ENCODE peak calls at places on chromosomes 13 and 19, in ten cellular contexts. C is tibial nerve, O is B cell, K is mucosa of descending colon, J is WERI-Rb-1, A is astrocyte of the spinal cord, X is left ventricle myocardium inferior, V is AG04450, U is tibial artery, Z is fibroblast of the aortic adventitia. Y is an unnamed sample.

GRCh38 chr13:102870677-102871415 is 25.0 kb downstream of the ERCC5 start:
- DNase-seq in Z (peak; percentile 64), X (peak; percentile 37), V (no peak), U (no peak), J (peak; percentile 87), C (peak; percentile 57), O (peak; percentile 56), K (no peak), A (peak; percentile 73), Y (peak; percentile 54)

GRCh38 chr13:39684531-39685137 is 29.2 kb downstream of the COG6 start:
- DNase-seq in V (no peak), K (no peak), Z (peak; percentile 67), C (no peak), J (no peak), X (no peak), U (no peak), O (no peak), A (peak; percentile 60), Y (peak; percentile 12)

GRCh38 chr19:17719730-17720486 is 628 bp downstream of the MAP1S start:
- DNase-seq in K (peak; percentile 76), V (no peak), C (no peak), O (peak; percentile 59), Z (no peak), X (no peak), U (no peak), A (no peak), J (no peak), Y (no peak)

GRCh38 chr19:33177417-33177976 is 16.6 kb upstream of the LRP3 start:
- DNase-seq in O (no peak), V (no peak), Z (no peak), K (no peak), J (peak; percentile 79), U (no peak), C (no peak), A (peak; percentile 2), X (no peak), Y (peak; percentile 55)

GRCh38 chr19:47421844-47422395 is 2.6 kb upstream of the MEIS3 start:
- DNase-seq in Z (no peak), O (no peak), A (no peak), K (no peak), X (no peak), J (peak; percentile 80), U (no peak), C (no peak), V (no peak), Y (no peak)

GRCh38 chr13:106104281-106104901 is 431.1 kb downstream of the EFNB2 start:
- DNase-seq in V (peak; percentile 60), J (no peak), U (no peak), O (no peak), Z (peak; percentile 85), A (peak; percentile 95), K (no peak), C (no peak), X (no peak), Y (no peak)

GRCh38 chr19:31095100-31095804 is 254.0 kb downstream of the TSHZ3 start:
- DNase-seq in Z (no peak), K (no peak), X (no peak), U (no peak), C (no peak), V (no peak), J (no peak), A (no peak), O (no peak), Y (no peak)

GRCh38 chr13:33379597-33379996 is 94.0 kb upstream of the STARD13 start:
- DNase-seq in U (no peak), X (no peak), A (no peak), O (no peak), Z (peak; percentile 13), C (no peak), V (no peak), K (no peak), J (no peak), Y (no peak)

DNA sequence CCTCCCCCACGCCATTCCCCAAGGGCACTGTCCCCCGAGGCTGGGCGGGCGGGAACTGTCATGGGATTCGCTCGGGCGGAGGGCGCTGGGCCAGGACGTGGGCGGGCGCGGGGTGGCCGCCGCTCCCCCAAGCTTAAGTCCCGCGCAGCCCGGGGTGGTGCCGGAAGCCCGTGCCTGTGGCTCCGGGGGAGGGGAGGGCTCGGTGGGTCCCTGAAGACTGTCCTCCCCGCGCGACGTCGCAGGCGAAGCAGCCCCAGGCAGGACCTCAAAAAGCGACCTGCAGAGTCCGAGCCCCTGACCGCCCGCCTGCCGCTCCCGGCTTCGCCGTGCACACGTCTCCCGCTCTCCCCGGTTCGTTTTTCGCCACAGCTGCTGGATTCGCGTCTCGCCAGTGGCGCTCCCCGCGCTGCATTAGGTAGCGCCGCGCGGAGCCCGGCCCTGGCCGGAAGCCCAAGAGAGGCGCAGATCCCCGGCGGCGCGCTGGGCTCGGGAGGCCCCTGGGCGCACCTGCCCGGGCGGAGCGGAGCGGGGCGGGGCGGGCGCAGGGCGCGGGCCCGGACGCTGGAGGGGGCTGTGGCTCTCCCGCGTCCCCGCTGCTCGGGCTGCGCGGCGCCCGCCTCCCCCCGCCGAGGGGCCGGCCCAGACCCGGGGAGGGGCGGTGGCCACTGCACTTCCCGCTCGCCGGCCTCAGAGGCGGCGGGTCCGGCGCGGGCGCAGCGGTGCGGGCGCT is at the start of gene FARP1:
- DNase-seq in A (peak; percentile 66), U (peak; percentile 66), V (no peak), C (peak; percentile 41), O (peak; percentile 60), K (peak; percentile 82), Z (peak; percentile 24), X (peak; percentile 79), J (peak; percentile 93), Y (peak; percentile 86)
- TF ChIP-seq CTCF in A (peak; percentile 22), U (peak; percentile 17), V (peak; percentile 15), C (peak; percentile 67), O (no peak), K (peak; percentile 57), Z (peak; percentile 31), X (peak; percentile 63), J (peak; percentile 69), Y (peak; percentile 21)

DNA sequence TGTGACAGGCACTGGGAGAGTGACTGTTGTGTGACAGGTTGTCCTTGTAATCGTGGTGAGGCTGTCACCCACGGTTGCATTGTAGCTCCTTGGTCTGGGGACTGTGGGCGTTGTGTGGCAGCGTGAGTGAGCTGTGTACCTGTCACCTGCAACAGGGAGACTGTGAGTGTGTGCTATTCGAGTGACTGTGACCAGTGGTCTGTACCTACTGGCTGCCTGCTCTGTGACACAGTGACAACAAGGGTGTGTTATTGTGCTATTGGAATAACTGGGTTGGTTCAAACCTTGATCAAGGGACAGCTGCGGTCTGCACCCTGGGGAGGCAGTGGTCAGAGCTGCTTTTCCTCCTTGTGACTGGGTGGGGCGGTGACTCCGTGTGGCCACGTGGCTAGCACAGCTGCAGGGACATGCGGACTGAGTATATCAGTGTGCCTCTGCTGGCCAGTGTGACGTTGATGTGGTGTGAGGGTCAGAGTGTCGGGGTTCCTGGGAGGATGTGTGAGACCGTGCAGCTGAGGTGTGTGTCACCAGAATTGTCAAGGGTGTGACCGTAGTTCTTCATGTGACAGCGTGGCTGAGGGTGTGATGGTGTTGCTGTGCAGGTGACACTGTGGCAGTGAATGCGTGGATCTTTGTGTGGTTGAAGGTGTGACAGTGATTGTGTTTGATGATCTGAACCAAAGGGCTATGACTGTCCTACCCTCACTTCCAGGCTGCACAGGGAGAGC is 10.1 kb upstream of the NFIX start:
- DNase-seq in A (peak; percentile 64), C (peak; percentile 73), V (no peak), J (peak; percentile 31), K (peak; percentile 89), X (peak; percentile 67), O (no peak), U (peak; percentile 72), Z (peak; percentile 28), Y (no peak)
- TF ChIP-seq CTCF in A (no peak), C (no peak), V (no peak), J (no peak), K (no peak), X (no peak), O (no peak), U (no peak), Z (no peak), Y (no peak)

GRCh38 chr19:48529156-48529555 is 17.5 kb upstream of the LMTK3 start:
- DNase-seq in V (no peak), K (no peak), X (no peak), A (no peak), O (no peak), C (no peak), Z (no peak), J (no peak), U (no peak), Y (no peak)

GRCh38 chr19:48520134-48520533 is 8.5 kb upstream of the LMTK3 start:
- DNase-seq in U (no peak), C (no peak), V (no peak), J (no peak), X (no peak), O (no peak), K (no peak), A (no peak), Z (no peak), Y (no peak)

GRCh38 chr19:48524728-48525127 is 13.1 kb upstream of the LMTK3 start:
- DNase-seq in Z (no peak), C (no peak), U (no peak), X (no peak), O (no peak), A (no peak), K (no peak), V (no peak), J (no peak), Y (no peak)

GRCh38 chr19:48530044-48530720 is 18.5 kb upstream of the LMTK3 start:
- DNase-seq in C (no peak), J (no peak), Z (no peak), U (no peak), A (no peak), V (no peak), X (no peak), K (no peak), O (no peak), Y (no peak)

DNA sequence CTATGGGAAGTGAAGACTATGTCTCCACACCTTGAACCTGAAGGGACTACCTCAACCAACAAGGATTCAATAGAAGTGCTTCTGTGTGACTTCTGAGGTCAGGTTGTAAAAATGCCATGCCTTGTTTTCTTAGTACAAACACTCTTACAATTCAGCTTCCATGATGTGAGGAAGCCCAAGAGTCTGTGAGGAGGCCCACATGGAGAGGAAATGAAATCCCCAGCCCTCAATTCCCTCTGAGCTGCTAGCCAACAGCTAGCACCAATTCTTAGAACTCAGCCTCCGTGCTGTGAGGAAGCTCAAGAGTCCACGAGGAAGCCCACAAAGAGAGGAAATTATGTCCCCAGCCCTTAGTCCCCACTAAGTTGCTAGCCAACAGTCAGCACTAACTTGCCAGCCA is 12.6 kb upstream of the LMTK3 start:
- DNase-seq in V (no peak), K (no peak), Z (no peak), C (no peak), O (no peak), X (no peak), U (no peak), A (no peak), J (no peak), Y (no peak)
- TF ChIP-seq CTCF in V (no peak), K (no peak), Z (no peak), C (no peak), O (no peak), X (no peak), U (no peak), A (no peak), J (no peak), Y (no peak)

GRCh38 chr13:69591437-69591836 is 516.2 kb upstream of the ATXN8OS start:
- DNase-seq in K (no peak), X (no peak), U (no peak), Z (no peak), J (no peak), V (no peak), A (no peak), O (no peak), C (no peak), Y (no peak)

GRCh38 chr13:69580255-69580654 is 527.4 kb upstream of the ATXN8OS start:
- DNase-seq in O (no peak), C (no peak), U (no peak), A (no peak), K (no peak), Z (no peak), V (no peak), X (no peak), J (no peak), Y (no peak)

GRCh38 chr13:69589531-69589930 is 518.1 kb upstream of the ATXN8OS start:
- DNase-seq in U (no peak), V (no peak), C (no peak), J (no peak), A (no peak), X (no peak), O (no peak), Z (no peak), K (no peak), Y (no peak)

GRCh38 chr13:69585656-69586055 is 522.0 kb upstream of the ATXN8OS start:
- DNase-seq in J (no peak), V (no peak), K (no peak), U (no peak), A (no peak), Z (no peak), X (no peak), O (no peak), C (no peak), Y (no peak)
- TF ChIP-seq CTCF in J (no peak), V (no peak), K (no peak), U (no peak), A (no peak), Z (no peak), X (no peak), O (no peak), C (no peak), Y (peak; percentile 6)